ENCODE peak calls at places on chromosomes 6 and 20, in six cellular contexts. S, O, Z, J, D and X are unnamed samples.

GRCh38 chr20:46040902-46041535 is 12.0 kb downstream of the SLC12A5 start:
- DNase-seq in S (peak), O (no peak), Z (peak), J (peak), D (no peak), X (peak)

GRCh38 chr6:159148641-159149040 is 20.6 kb upstream of the FNDC1 start:
- DNase-seq in S (no peak), O (no peak), Z (no peak), J (no peak), D (no peak), X (no peak)

GRCh38 chr20:17583126-17583525 is 13.3 kb downstream of the DSTN start:
- DNase-seq in S (no peak), O (no peak), Z (no peak), J (no peak), D (no peak), X (no peak)

GRCh38 chr6:3406928-3407809 is 49.7 kb downstream of the SLC22A23 start:
- DNase-seq in S (no peak), O (no peak), Z (no peak), J (no peak), D (no peak), X (no peak)

GRCh38 chr6:43091020-43091419 is 14.9 kb downstream of the PTK7 start:
- DNase-seq in S (no peak), O (no peak), Z (no peak), J (no peak), D (no peak), X (no peak)

GRCh38 chr20:58099956-58100730 is 128.3 kb downstream of the ANKRD60 start:
- DNase-seq in S (no peak), O (no peak), Z (no peak), J (no peak), D (no peak), X (no peak)

GRCh38 chr20:1060985-1061384 is 57.4 kb upstream of the PSMF1 start:
- DNase-seq in S (no peak), O (no peak), Z (no peak), J (no peak), D (no peak), X (no peak)

GRCh38 chr6:145963216-145964068 is 716 bp downstream of the SHPRH start:
- DNase-seq in S (no peak), O (no peak), Z (peak), J (no peak), D (peak), X (peak)

GRCh38 chr20:35901678-35902544 is 52.4 kb downstream of the SCAND1 start:
- DNase-seq in S (no peak), O (peak), Z (no peak), J (no peak), D (no peak), X (no peak)

GRCh38 chr6:125314019-125314581 is 12.3 kb upstream of the HDDC2 start:
- DNase-seq in S (peak), O (peak), Z (peak), J (peak), D (peak), X (no peak)

GRCh38 chr20:61422636-61423425 is 170.8 kb downstream of the CDH4 start:
- DNase-seq in S (peak), O (no peak), Z (no peak), J (no peak), D (no peak), X (no peak)

GRCh38 chr6:95599691-95600090 is 22.4 kb downstream of the MANEA start:
- DNase-seq in S (no peak), O (no peak), Z (no peak), J (no peak), D (no peak), X (no peak)

GRCh38 chr6:90701146-90701781 is 114.4 kb upstream of the MAP3K7 start:
- DNase-seq in S (peak), O (no peak), Z (no peak), J (no peak), D (no peak), X (no peak)